ENCODE peak calls at places on chromosomes 6 and 20, in eight cellular contexts. K, Q, D, X, H, M, T and A are unnamed samples.

GRCh38 chr6:96151707-96152106 is 135.9 kb downstream of the FUT9 start:
- DNase-seq in K (no peak), Q (no peak), D (no peak), X (no peak), H (no peak), M (no peak), T (no peak), A (no peak)

GRCh38 chr20:59821788-59822187 is 111.6 kb downstream of the SYCP2 start:
- DNase-seq in K (no peak), Q (no peak), D (no peak), X (no peak), H (no peak), M (no peak), T (no peak), A (no peak)

GRCh38 chr20:54193817-54194216 is 14.1 kb upstream of the PFDN4 start:
- DNase-seq in K (no peak), Q (no peak), D (no peak), X (no peak), H (no peak), M (no peak), T (no peak), A (no peak)

GRCh38 chr6:52403627-52404026 is 16.5 kb upstream of the EFHC1 start:
- DNase-seq in K (peak; percentile 67), Q (peak; percentile 10), D (no peak), X (no peak), H (no peak), M (no peak), T (no peak), A (peak; percentile 86)

GRCh38 chr20:45419188-45420091 is 3.5 kb downstream of the PIGT start:
- DNase-seq in K (no peak), Q (peak; percentile 93), D (peak; percentile 83), X (peak; percentile 88), H (peak; percentile 94), M (no peak), T (peak; percentile 98), A (peak; percentile 80)

GRCh38 chr6:98904096-98904495 is 43.6 kb downstream of the FBXL4 start:
- DNase-seq in K (no peak), Q (no peak), D (no peak), X (no peak), H (peak; percentile 15), M (no peak), T (peak; percentile 16), A (no peak)

GRCh38 chr6:3159805-3160781 is 2.7 kb upstream of the TUBB2A start:
- DNase-seq in K (no peak), Q (peak; percentile 72), D (peak; percentile 78), X (peak; percentile 73), H (no peak), M (no peak), T (no peak), A (peak; percentile 84)

GRCh38 chr6:20038385-20038784 is 173.9 kb downstream of the MBOAT1 start:
- DNase-seq in K (no peak), Q (no peak), D (no peak), X (no peak), H (no peak), M (no peak), T (no peak), A (no peak)

GRCh38 chr20:24956001-24956761 is 7.1 kb downstream of the CST7 start:
- DNase-seq in K (no peak), Q (no peak), D (peak; percentile 41), X (no peak), H (no peak), M (no peak), T (no peak), A (no peak)

GRCh38 chr6:155417454-155417853 is 38.2 kb downstream of the NOX3 start:
- DNase-seq in K (no peak), Q (no peak), D (no peak), X (no peak), H (peak; percentile 16), M (no peak), T (no peak), A (no peak)

GRCh38 chr20:31652917-31653385 is 15.2 kb downstream of the COX4I2 start:
- DNase-seq in K (no peak), Q (no peak), D (no peak), X (no peak), H (peak; percentile 43), M (no peak), T (peak; percentile 20), A (no peak)

GRCh38 chr6:162177733-162178132 is 549.8 kb downstream of the PRKN start:
- DNase-seq in K (no peak), Q (peak; percentile 20), D (no peak), X (no peak), H (no peak), M (no peak), T (peak; percentile 5), A (no peak)

GRCh38 chr6:163490826-163491577 is 76.5 kb downstream of the QKI start:
- DNase-seq in K (peak; percentile 67), Q (peak; percentile 65), D (peak; percentile 85), X (no peak), H (peak; percentile 61), M (peak; percentile 50), T (peak; percentile 63), A (peak; percentile 74)

GRCh38 chr20:50415031-50415515 is 95.1 kb upstream of the PTPN1 start:
- DNase-seq in K (no peak), Q (no peak), D (no peak), X (no peak), H (no peak), M (no peak), T (no peak), A (no peak)

GRCh38 chr6:73879466-73879865 is 183.5 kb downstream of the CD109 start:
- DNase-seq in K (no peak), Q (no peak), D (no peak), X (no peak), H (no peak), M (no peak), T (no peak), A (no peak)

GRCh38 chr20:62886709-62887058 is 25.1 kb upstream of the TCFL5 start:
- DNase-seq in K (no peak), Q (no peak), D (no peak), X (no peak), H (no peak), M (no peak), T (no peak), A (no peak)

GRCh38 chr20:62887147-62887859 is 25.7 kb upstream of the TCFL5 start:
- DNase-seq in K (no peak), Q (peak; percentile 90), D (peak; percentile 94), X (no peak), H (peak; percentile 96), M (no peak), T (peak; percentile 23), A (peak; percentile 84)

GRCh38 chr20:62884556-62884955 is 22.9 kb upstream of the TCFL5 start:
- DNase-seq in K (no peak), Q (no peak), D (no peak), X (no peak), H (no peak), M (no peak), T (no peak), A (no peak)

GRCh38 chr20:62885808-62886708 is 24.4 kb upstream of the TCFL5 start:
- DNase-seq in K (no peak), Q (no peak), D (no peak), X (no peak), H (no peak), M (no peak), T (no peak), A (peak; percentile 42)

DNA sequence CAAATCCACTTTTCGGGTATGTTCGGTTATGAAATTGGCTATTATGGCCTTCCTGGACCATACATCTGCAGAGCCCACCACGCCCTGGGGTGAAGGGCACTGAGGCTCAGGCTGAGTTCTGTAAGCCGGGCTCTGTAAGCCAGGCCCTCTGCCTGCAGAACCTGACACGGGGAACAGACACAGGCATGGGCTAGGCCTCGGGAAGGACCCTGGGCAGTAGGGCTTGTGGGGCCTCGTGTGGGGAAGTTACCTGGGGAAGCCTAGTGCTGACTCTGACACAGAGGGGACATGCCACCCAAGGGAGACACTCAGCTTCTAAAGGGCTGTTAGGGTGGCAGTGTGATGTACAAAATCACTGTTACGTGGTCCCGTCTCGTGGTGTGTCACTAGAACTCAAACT is 23.4 kb upstream of the TCFL5 start:
- DNase-seq in K (no peak), Q (no peak), D (no peak), X (no peak), H (no peak), M (no peak), T (no peak), A (no peak)
- TF ChIP-seq POLR2A in K (no peak), Q (no peak), D (no peak), X (no peak), H (no peak), M (no peak), T (no peak), A (no peak)

GRCh38 chr6:5766260-5766659 is 240.5 kb downstream of the NRN1 start:
- DNase-seq in K (no peak), Q (no peak), D (no peak), X (no peak), H (no peak), M (no peak), T (no peak), A (no peak)
- TF ChIP-seq CTCF in K (peak; percentile 41), Q (no peak), D (no peak), X (no peak), H (peak; percentile 35), M (no peak), T (peak; percentile 20), A (no peak)

GRCh38 chr6:34656378-34657036 is 40.1 kb downstream of the ILRUN start:
- DNase-seq in K (no peak), Q (no peak), D (no peak), X (no peak), H (peak; percentile 90), M (no peak), T (peak; percentile 80), A (peak; percentile 69)

GRCh38 chr6:34657307-34657978 is 39.1 kb downstream of the ILRUN start:
- DNase-seq in K (no peak), Q (peak; percentile 59), D (peak; percentile 70), X (no peak), H (peak; percentile 89), M (no peak), T (peak; percentile 92), A (peak; percentile 60)

GRCh38 chr6:34658605-34659218 is 37.9 kb downstream of the ILRUN start:
- DNase-seq in K (no peak), Q (no peak), D (no peak), X (no peak), H (no peak), M (no peak), T (no peak), A (no peak)

GRCh38 chr6:34654061-34654460 is 42.5 kb downstream of the ILRUN start:
- DNase-seq in K (no peak), Q (no peak), D (no peak), X (no peak), H (no peak), M (no peak), T (no peak), A (no peak)

GRCh38 chr6:34657037-34657306 is 39.6 kb downstream of the ILRUN start:
- DNase-seq in K (no peak), Q (no peak), D (no peak), X (no peak), H (no peak), M (no peak), T (no peak), A (no peak)
- H3K4me1 ChIP-seq in K (peaks cover 32% of the 10 kb centered on the region), Q (peaks cover 26% of the 10 kb centered on the region), D (peaks cover 39% of the 10 kb centered on the region), X (peaks cover 38% of the 10 kb centered on the region), H (peaks cover 12% of the 10 kb centered on the region), M (peaks cover 10% of the 10 kb centered on the region), T (peaks cover 26% of the 10 kb centered on the region), A (peaks cover 40% of the 10 kb centered on the region)

DNA sequence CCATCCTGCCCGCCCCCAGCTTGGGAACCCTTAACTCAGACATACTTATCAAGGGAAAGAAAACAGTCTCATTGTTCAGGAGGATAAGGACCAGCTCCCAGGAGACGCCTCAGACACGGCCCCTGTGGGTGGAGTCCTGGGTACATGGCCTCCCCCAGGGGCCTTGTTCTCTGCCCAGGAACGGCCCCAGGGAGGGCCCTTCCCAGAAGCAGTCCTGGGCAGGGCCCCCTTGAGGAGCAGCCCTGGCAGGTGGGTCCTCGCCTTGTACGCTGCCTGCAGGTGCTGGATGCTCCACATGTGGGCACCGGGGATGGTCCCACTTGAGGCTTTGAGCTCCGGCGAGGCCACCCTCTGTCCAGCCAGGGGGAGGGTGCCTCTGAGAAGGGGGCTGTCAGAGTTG is 4.5 kb upstream of the GATA5 start:
- DNase-seq in K (no peak), Q (no peak), D (no peak), X (no peak), H (no peak), M (no peak), T (no peak), A (no peak)
- TF ChIP-seq POLR2A in K (no peak), Q (no peak), D (no peak), X (no peak), H (no peak), M (no peak), T (no peak), A (no peak)